ENCODE peak calls at places on chromosomes 13 and 19, in four cellular contexts. D, R, M and Y are unnamed samples. For H3K4me1, the result is how much of the 10 kb centered on the place peaks cover.

GRCh38 chr13:100147825-100148224 is 58.9 kb downstream of the PCCA start:
- DNase-seq in M (no peak), R (no peak), D (no peak), Y (no peak)

GRCh38 chr13:76764429-76764828 is 121.8 kb downstream of the KCTD12 start:
- DNase-seq in D (no peak), M (no peak), R (peak), Y (peak)

GRCh38 chr19:9044449-9044848 is 34.2 kb upstream of the MUC16 start:
- DNase-seq in D (no peak), M (peak), R (no peak), Y (no peak)

GRCh38 chr13:41054212-41054877 is 7.0 kb upstream of the WBP4 start:
- DNase-seq in R (peak), M (no peak), D (peak), Y (no peak)

GRCh38 chr13:30255696-30256095 is 51.7 kb downstream of the KATNAL1 start:
- DNase-seq in D (no peak), R (no peak), M (no peak), Y (no peak)

GRCh38 chr19:954672-955494 is 29.0 kb downstream of the ARID3A start:
- DNase-seq in R (no peak), M (no peak), D (no peak), Y (no peak)

GRCh38 chr13:95956589-95957148 is 96.5 kb downstream of the UGGT2 start:
- DNase-seq in R (no peak), D (peak), M (no peak), Y (no peak)

GRCh38 chr13:30718661-30719520 is 16.5 kb upstream of the ALOX5AP start:
- DNase-seq in M (peak), D (no peak), R (peak), Y (no peak)

GRCh38 chr13:93450226-93450625 is 223.6 kb downstream of the GPC6 start:
- DNase-seq in D (no peak), M (no peak), R (peak), Y (no peak)

GRCh38 chr13:113671066-113672001 is 4.3 kb downstream of the GRK1 start:
- DNase-seq in R (no peak), D (no peak), M (no peak), Y (no peak)

GRCh38 chr19:43672061-43672679 is 2.2 kb upstream of the PLAUR start:
- DNase-seq in M (no peak), R (no peak), D (no peak), Y (no peak)

GRCh38 chr19:1606138-1606651 is 933 bp upstream of the UQCR11 start:
- DNase-seq in R (no peak), D (no peak), M (no peak), Y (peak)

GRCh38 chr13:42959615-42960014 is 32.4 kb downstream of the EPSTI1 start:
- DNase-seq in D (no peak), M (no peak), R (no peak), Y (no peak)

GRCh38 chr13:99505814-99506269 is 4.6 kb downstream of the TM9SF2 start:
- DNase-seq in D (no peak), M (no peak), R (peak), Y (no peak)

GRCh38 chr19:4455742-4456565 is 1.6 kb downstream of the UBXN6 start:
- DNase-seq in M (no peak), D (no peak), R (peak), Y (no peak)

GRCh38 chr19:1172353-1173159 is 1.5 kb downstream of the SBNO2 start:
- DNase-seq in R (peak), D (peak), M (peak), Y (peak)

GRCh38 chr19:33246729-33247440 is 21.2 kb upstream of the SLC7A10 start:
- DNase-seq in R (no peak), M (no peak), D (no peak), Y (no peak)

GRCh38 chr19:14450168-14450874 is 17.2 kb downstream of the PKN1 start:
- DNase-seq in R (no peak), M (peak), D (peak), Y (peak)

GRCh38 chr13:99346328-99347070 is 39.3 kb upstream of the GPR183 start:
- DNase-seq in D (no peak), M (no peak), R (no peak), Y (no peak)

GRCh38 chr13:72137782-72138181 is 270.8 kb upstream of the DACH1 start:
- DNase-seq in M (no peak), R (no peak), D (no peak), Y (no peak)

GRCh38 chr19:13843104-13843921 is 33.6 kb upstream of the NANOS3 start:
- DNase-seq in M (peak), D (no peak), R (peak), Y (peak)

GRCh38 chr13:25874907-25875306 is 176.9 kb downstream of the SHISA2 start:
- DNase-seq in R (no peak), D (no peak), M (no peak), Y (no peak)

GRCh38 chr13:67438465-67438864 is 208.3 kb upstream of the PCDH9 start:
- DNase-seq in M (no peak), R (no peak), D (no peak), Y (no peak)

GRCh38 chr13:28489536-28489935 is 5.4 kb downstream of the FLT1 start:
- DNase-seq in R (peak), D (no peak), M (no peak), Y (no peak)

GRCh38 chr19:46821512-46822359 is 28.9 kb downstream of the AP2S1 start:
- DNase-seq in R (no peak), D (no peak), M (no peak), Y (peak)

GRCh38 chr13:78102121-78102677 is 183.6 kb upstream of the EDNRB start:
- DNase-seq in M (no peak), D (peak), R (peak), Y (peak)

GRCh38 chr13:48400820-48401219 is 12.1 kb downstream of the LPAR6 start:
- DNase-seq in R (peak), M (peak), D (peak), Y (no peak)

GRCh38 chr13:55999709-56000108 is 1141.0 kb upstream of the PRR20A start:
- DNase-seq in R (no peak), D (no peak), M (no peak), Y (no peak)
- TF ChIP-seq CTCF in R (no peak), D (no peak), M (no peak), Y (no peak)

DNA sequence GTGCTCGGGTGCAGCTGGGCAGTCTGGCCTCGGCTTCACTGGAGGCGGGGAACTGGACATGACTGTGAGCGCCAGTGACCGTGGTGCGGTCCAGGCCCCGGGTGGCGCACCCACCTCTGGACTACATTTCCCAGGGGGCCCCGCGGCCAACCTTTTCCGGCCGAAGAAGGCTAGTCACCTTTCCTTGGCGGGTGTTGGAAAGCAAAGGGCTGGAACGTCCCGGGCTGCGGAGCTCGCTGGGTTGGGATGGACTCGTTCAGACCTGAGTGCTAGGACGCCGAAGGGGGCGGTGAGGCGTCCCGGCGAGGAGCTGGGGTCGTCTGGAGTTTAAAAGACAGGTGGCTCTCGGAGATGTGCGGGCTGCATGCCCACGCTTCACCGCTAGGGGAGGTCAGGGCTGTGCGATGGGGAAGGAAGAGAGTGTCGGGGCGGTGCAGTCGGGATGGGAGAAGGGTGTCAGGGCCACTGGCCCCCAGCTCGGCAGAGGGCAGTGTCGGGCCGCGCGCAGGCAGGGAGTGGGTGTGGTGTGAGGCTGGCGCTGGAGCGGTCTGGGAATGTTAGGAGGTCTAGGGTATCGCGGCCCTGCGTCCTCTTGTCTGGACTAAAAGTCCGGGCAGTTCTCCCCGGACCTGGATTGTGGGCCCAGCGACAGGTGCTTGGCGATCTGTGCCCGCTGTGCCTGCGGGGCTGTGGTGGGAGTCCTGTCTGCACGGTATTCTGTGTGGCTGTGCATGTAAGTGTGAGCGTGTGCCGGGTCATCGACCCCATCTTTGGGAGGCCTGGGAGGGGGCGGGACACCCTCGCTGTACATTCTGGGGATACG is 57.1 kb downstream of the ZNF568 start:
- DNase-seq in R (peak), D (no peak), M (no peak), Y (peak)
- H3K4me1 ChIP-seq in R (under half), D (under half), M (under half), Y (under half)

DNA sequence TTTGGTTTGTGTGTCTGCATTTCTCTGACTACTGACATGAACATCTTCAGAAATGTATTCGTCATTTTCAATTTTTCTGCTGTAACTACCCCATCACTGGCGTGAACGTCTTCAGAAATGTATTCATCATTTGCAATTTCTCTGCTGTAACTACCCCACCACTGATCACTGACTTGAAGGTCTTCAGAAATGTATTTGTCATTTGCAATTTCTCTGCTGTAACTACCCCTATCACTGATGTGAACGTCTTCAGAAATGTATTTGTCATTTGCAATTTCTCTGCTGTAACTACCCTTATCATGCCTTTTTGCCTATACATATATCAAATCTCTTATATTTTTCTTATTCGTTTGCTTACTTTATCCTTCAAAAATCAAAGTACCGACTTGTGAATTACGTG is 274.0 kb downstream of the EFNB2 start:
- DNase-seq in R (no peak), D (no peak), M (no peak), Y (no peak)
- TF ChIP-seq CTCF in R (no peak), D (no peak), M (no peak), Y (no peak)

GRCh38 chr19:39126593-39127187 is 1.1 kb downstream of the PAK4 start:
- DNase-seq in D (no peak), M (peak), R (no peak), Y (peak)
- H3K4me1 ChIP-seq in D (under half), M (under half), R (under half), Y (under half)

DNA sequence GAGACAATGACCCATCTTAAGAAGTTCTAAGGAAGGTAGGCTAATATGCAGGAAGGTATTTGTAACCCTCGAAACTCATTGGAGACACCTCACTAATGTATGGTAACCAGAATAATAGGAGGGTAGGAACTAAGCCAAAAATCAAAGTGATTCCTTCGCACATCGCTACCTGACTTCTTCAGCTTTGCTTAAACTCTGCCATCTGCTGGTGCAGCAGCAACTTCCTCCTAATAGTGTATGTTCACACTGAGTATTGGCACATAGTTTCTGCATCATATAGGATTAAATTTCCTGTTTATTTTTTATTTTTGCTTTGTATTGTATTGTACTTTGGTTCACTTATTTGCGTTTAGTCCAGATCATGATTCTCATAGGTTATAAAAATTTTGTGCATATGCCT is 676.2 kb downstream of the GPC5 start:
- DNase-seq in D (peak), R (no peak), M (no peak), Y (peak)
- TF ChIP-seq CTCF in D (peak), R (no peak), M (peak), Y (no peak)

GRCh38 chr19:23520441-23520840 is 125.2 kb upstream of the ZNF91 start:
- DNase-seq in R (no peak), M (peak), D (no peak), Y (no peak)

GRCh38 chr19:23521471-23521870 is 126.2 kb upstream of the ZNF91 start:
- DNase-seq in M (peak), D (no peak), R (no peak), Y (no peak)

GRCh38 chr19:23525265-23525862 is 130.1 kb upstream of the ZNF91 start:
- DNase-seq in D (no peak), M (peak), R (no peak), Y (no peak)

GRCh38 chr19:23523863-23524262 is 128.6 kb upstream of the ZNF91 start:
- DNase-seq in D (no peak), R (no peak), M (peak), Y (no peak)

DNA sequence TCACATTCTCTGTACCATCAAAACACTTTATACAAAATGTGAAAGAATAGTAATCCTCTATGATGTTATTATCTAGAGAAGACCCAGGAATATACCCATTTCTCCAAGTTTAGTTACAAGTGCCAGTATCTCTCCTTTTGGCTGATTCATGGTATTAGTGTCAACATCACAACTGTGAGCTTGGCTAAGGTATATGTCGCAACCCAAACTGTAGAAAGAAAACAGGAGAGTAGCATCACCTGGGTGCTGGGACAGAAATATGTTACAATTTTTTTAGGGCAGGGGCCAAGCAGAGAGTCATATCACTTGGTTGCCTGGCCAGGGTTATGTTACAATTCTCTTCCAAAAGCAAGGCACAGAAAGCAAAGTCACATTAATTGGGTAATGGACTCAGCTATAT is 127.2 kb upstream of the ZNF91 start:
- DNase-seq in M (peak), R (no peak), D (no peak), Y (no peak)
- H3K4me1 ChIP-seq in M (under half), R (under half), D (under half), Y (under half)

GRCh38 chr13:59681630-59682311 is 482.0 kb downstream of the DIAPH3 start:
- DNase-seq in D (no peak), M (no peak), R (no peak), Y (no peak)

GRCh38 chr13:59677430-59677829 is 486.3 kb downstream of the DIAPH3 start:
- DNase-seq in M (no peak), R (no peak), D (no peak), Y (no peak)

GRCh38 chr13:59677966-59678814 is 485.5 kb downstream of the DIAPH3 start:
- DNase-seq in R (peak), M (no peak), D (peak), Y (no peak)

GRCh38 chr13:59679239-59679638 is 484.5 kb downstream of the DIAPH3 start:
- DNase-seq in M (no peak), D (no peak), R (no peak), Y (no peak)

DNA sequence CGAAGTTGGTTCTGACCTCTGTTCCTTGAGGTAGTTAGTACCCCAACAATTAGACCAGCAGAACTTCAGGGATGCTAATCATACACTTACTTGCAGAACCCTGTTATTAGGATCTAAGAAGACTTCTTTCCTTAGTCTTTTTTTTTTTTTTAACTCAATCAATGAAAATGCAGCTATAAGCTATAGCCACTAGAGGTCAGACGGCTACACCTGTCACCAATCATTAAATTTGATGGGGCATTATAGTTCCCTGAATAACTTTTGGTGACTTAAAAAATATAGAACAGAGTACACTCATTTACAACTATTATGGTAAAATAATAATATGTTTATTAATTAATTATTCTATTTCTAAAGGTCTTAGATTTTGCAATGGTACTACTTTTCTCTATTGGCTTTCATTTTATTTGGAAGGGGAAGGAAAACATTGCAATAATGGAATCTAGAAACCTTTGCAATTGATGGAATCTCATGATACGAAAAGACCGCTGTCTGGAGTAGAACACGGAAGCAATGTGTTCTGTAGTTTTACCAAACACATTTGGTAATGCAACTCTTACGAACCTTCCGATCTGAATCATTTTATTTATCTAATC is 483.2 kb downstream of the DIAPH3 start:
- DNase-seq in M (no peak), R (peak), D (peak), Y (no peak)
- TF ChIP-seq CTCF in M (peak), R (peak), D (peak), Y (no peak)

DNA sequence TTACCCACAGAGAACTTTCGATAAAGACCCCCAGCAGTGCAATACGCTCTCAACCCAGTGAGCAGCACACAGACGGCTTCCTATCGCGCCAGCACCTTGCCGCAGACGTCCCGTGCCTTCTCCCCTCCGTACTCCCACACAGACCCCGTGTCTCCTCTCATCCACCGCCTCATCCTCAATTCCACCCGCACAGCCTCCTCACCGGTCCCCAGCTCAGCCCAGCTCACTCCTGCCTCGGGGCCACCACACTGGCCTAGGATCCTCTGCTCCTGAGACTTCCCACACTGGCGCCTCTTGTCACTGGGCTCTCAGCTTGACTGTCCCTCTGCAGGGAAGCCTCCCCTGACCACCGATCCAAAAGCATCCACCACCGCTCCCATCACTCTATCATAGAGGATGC is 9.0 kb downstream of the MLLT1 start:
- DNase-seq in R (no peak), D (no peak), M (no peak), Y (no peak)
- H3K4me1 ChIP-seq in R (under half), D (under half), M (under half), Y (under half)